ENCODE peak calls at places on chromosomes 4 and X, in seven cellular contexts. I is transverse colon, Q is HepG2, B is prostate gland, R is suprapubic skin, L is esophagus muscularis mucosa, P is K562. M is an unnamed sample.
A peak's percentile ranks its signal among the peaks of the same experiment; 100 is the strongest.

GRCh38 chr4:155818639-155819038 is 47.4 kb downstream of the ASIC5 start:
- DNase-seq in P (no peak), R (no peak), Q (no peak), B (no peak), I (no peak), L (no peak), M (no peak)

GRCh38 chr4:104966349-104967033 is 180.2 kb upstream of the TET2 start:
- DNase-seq in P (no peak), L (no peak), B (peak; percentile 68), Q (no peak), I (peak; percentile 31), R (no peak), M (peak; percentile 25)

GRCh38 chrX:133083899-133084298 is 13.0 kb downstream of the USP26 start:
- DNase-seq in L (no peak), I (no peak), R (no peak), Q (no peak), P (no peak), B (no peak), M (no peak)

GRCh38 chr4:181541396-181541795 is 701.8 kb upstream of the TENM3 start:
- DNase-seq in B (no peak), R (no peak), L (no peak), P (no peak), Q (no peak), I (no peak), M (no peak)

GRCh38 chrX:54950730-54951375 is 30.2 kb downstream of the TRO start:
- DNase-seq in P (no peak), R (no peak), L (no peak), I (no peak), Q (no peak), B (peak; percentile 39), M (no peak)

GRCh38 chr4:155667538-155668511 is 1.2 kb downstream of the GUCY1A1 start:
- DNase-seq in R (peak; percentile 56), L (no peak), B (peak; percentile 48), Q (no peak), P (no peak), I (peak; percentile 35), M (peak; percentile 17)

GRCh38 chrX:100994352-100995281 is 25.1 kb downstream of the ARL13A start:
- DNase-seq in B (no peak), L (no peak), R (no peak), P (peak; percentile 77), Q (peak; percentile 72), I (no peak), M (peak; percentile 7)

GRCh38 chr4:155888171-155888570 is 15.3 kb upstream of the TDO2 start:
- DNase-seq in L (no peak), Q (no peak), I (no peak), B (no peak), P (no peak), R (no peak), M (no peak)

GRCh38 chrX:47191331-47191730 is 2.3 kb upstream of the UBA1 start:
- DNase-seq in P (peak; percentile 24), R (no peak), L (no peak), B (no peak), Q (no peak), I (peak; percentile 51), M (no peak)

GRCh38 chrX:283115-283845 is 2.1 kb downstream of the PLCXD1 start:
- DNase-seq in P (peak; percentile 95), I (peak; percentile 92), R (peak; percentile 96), B (peak; percentile 89), Q (no peak), L (peak; percentile 99), M (peak; percentile 89)

GRCh38 chrX:105695451-105695850 is 126.9 kb upstream of the NRK start:
- DNase-seq in B (no peak), L (no peak), R (no peak), P (no peak), I (no peak), Q (no peak), M (no peak)

GRCh38 chr4:1654216-1654945 is 29.7 kb downstream of the FAM53A start:
- DNase-seq in R (no peak), L (no peak), B (no peak), P (no peak), Q (no peak), I (no peak), M (no peak)

GRCh38 chr4:92163348-92163747 is 140.4 kb upstream of the GRID2 start:
- DNase-seq in Q (no peak), P (no peak), L (no peak), B (no peak), I (no peak), R (no peak), M (no peak)

GRCh38 chrX:16664059-16664458 is 14.1 kb downstream of the S100G start:
- DNase-seq in B (no peak), P (no peak), Q (no peak), L (no peak), R (no peak), I (no peak), M (no peak)

GRCh38 chr4:128907966-128908365 is 98.5 kb downstream of the JADE1 start:
- DNase-seq in P (no peak), L (no peak), R (no peak), B (no peak), Q (no peak), I (no peak), M (no peak)

GRCh38 chr4:40909363-40909876 is 159.7 kb downstream of the NSUN7 start:
- DNase-seq in P (no peak), B (no peak), L (no peak), Q (no peak), I (no peak), R (no peak), M (no peak)

GRCh38 chrX:40877869-40878268 is 142.5 kb upstream of the MED14 start:
- DNase-seq in L (no peak), P (peak; percentile 13), I (no peak), Q (peak; percentile 8), R (no peak), B (no peak), M (no peak)

GRCh38 chr4:118289794-118290193 is 63.0 kb downstream of the PRSS12 start:
- DNase-seq in R (no peak), Q (no peak), B (no peak), I (no peak), P (no peak), L (no peak), M (no peak)

GRCh38 chr4:175469519-175469918 is 342.5 kb downstream of the GPM6A start:
- DNase-seq in Q (no peak), L (no peak), P (no peak), R (no peak), I (no peak), B (no peak), M (no peak)

GRCh38 chrX:133254666-133255065 is 36.5 kb upstream of the TFDP3 start:
- DNase-seq in R (no peak), B (no peak), P (no peak), Q (peak; percentile 20), I (no peak), L (no peak), M (no peak)

GRCh38 chr4:76105652-76106051 is 31.1 kb downstream of the ART3 start:
- DNase-seq in I (no peak), Q (no peak), P (no peak), B (no peak), L (no peak), R (no peak), M (no peak)

GRCh38 chrX:66633541-66633940 is 5.3 kb downstream of the EDA2R start:
- DNase-seq in L (no peak), R (no peak), P (no peak), B (no peak), I (no peak), Q (no peak), M (no peak)

GRCh38 chrX:3712080-3712869 is 1.2 kb downstream of the PRKX start:
- DNase-seq in R (no peak), P (peak; percentile 24), B (no peak), I (peak; percentile 19), L (no peak), Q (no peak), M (no peak)

GRCh38 chrX:38672646-38673045 is 111.3 kb downstream of the TSPAN7 start:
- DNase-seq in L (no peak), Q (no peak), B (no peak), P (no peak), I (no peak), R (no peak), M (no peak)

GRCh38 chr4:3363411-3364141 is 70.8 kb downstream of the RGS12 start:
- DNase-seq in Q (no peak), B (no peak), P (no peak), L (no peak), R (no peak), I (no peak), M (no peak)

GRCh38 chr4:85265234-85265633 is 209.7 kb upstream of the ARHGAP24 start:
- DNase-seq in R (no peak), I (no peak), Q (no peak), P (no peak), L (no peak), B (no peak), M (no peak)

GRCh38 chr4:172692701-172693100 is 475.9 kb upstream of the GALNT7 start:
- DNase-seq in I (no peak), Q (no peak), R (no peak), B (no peak), P (no peak), L (no peak), M (no peak)

DNA sequence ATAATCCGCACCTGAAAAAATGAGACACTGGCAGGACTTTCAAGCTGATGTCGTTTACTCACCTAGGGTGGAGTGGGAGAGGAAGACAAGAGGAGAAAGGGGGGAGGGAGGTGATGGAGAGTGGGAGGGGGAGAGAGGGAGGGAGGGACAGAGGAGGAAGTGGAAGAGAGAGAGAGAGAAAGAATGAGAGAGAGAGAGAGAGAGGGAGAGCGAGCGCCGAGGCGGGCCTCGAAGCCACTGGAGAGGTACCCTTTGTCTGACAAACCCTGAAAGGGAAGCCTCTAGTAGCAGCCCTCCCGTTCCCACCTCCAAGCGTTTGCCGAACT is 294 bp upstream of the ADGRL3 start:
- DNase-seq in R (no peak), P (no peak), B (no peak), L (no peak), Q (no peak), I (no peak), M (no peak)
- TF ChIP-seq POLR2AphosphoS5 in R (no peak), P (no peak), B (no peak), L (no peak), Q (no peak), I (no peak), M (no peak)

GRCh38 chrX:136196691-136197155 is 49.4 kb downstream of the FHL1 start:
- DNase-seq in I (no peak), R (no peak), Q (no peak), P (no peak), B (no peak), L (no peak), M (no peak)
- TF ChIP-seq POLR2A in I (peak; percentile 23), R (no peak), Q (no peak), P (no peak), B (no peak), L (peak; percentile 17), M (no peak)

DNA sequence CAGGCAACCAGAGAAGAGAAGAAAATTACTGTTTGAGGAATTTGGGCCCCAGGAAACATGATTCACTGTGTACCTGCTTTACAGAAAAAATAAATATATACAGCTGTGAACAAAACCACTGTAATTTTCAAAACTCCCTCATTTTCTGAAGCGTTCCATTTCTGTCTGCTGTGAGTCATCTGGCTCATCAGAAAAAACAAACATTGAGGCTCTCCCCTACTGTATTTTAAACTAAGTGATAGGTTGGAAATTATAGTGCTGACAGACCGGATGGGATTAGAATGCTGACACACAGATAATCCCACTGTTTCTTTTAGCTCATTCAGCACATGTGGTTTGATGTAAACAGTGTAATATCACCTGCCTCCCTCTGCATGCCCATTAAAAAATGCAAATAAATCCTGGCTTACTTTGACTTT is 847.0 kb downstream of the TRIML1 start:
- DNase-seq in B (no peak), Q (peak; percentile 1), P (no peak), I (no peak), L (no peak), R (no peak), M (no peak)
- TF ChIP-seq POLR2AphosphoS5 in B (no peak), Q (no peak), P (no peak), I (no peak), L (no peak), R (no peak), M (no peak)

GRCh38 chrX:130171446-130172126 is at the start of gene RAB33A:
- DNase-seq in I (peak; percentile 13), P (no peak), R (no peak), B (no peak), L (no peak), Q (no peak), M (no peak)
- TF ChIP-seq POLR2A in I (no peak), P (no peak), R (no peak), B (no peak), L (no peak), Q (no peak), M (no peak)